ENCODE peak calls at places on chromosomes 5 and 9, in six cellular contexts. E, U, R, A, C and B are unnamed samples.
A peak's percentile ranks its signal among the peaks of the same experiment; 100 is the strongest.

GRCh38 chr5:31559942-31560341 is 27.8 kb downstream of the C5orf22 start:
- DNase-seq in U (no peak), C (peak; percentile 24), A (no peak), R (no peak), E (no peak), B (no peak)

GRCh38 chr5:96871686-96872085 is 4.6 kb upstream of the ERAP2 start:
- DNase-seq in A (no peak), R (no peak), U (no peak), C (no peak), E (no peak), B (no peak)

GRCh38 chr5:84131372-84131771 is 253.3 kb downstream of the EDIL3 start:
- DNase-seq in R (no peak), E (peak; percentile 50), C (no peak), U (no peak), A (no peak), B (no peak)

GRCh38 chr9:92807757-92808725 is 43.4 kb upstream of the BICD2 start:
- DNase-seq in R (no peak), U (peak; percentile 60), C (peak; percentile 47), E (no peak), A (no peak), B (peak; percentile 16)

GRCh38 chr9:124448019-124448418 is 2.2 kb upstream of the ADGRD2 start:
- DNase-seq in E (no peak), R (no peak), A (no peak), C (no peak), U (no peak), B (no peak)

GRCh38 chr5:146515473-146516150 is 378 bp downstream of the GPR151 start:
- DNase-seq in E (no peak), A (no peak), C (no peak), R (no peak), U (no peak), B (no peak)

GRCh38 chr9:111938427-111938800 is 41.8 kb downstream of the UGCG start:
- DNase-seq in A (no peak), R (no peak), U (no peak), C (no peak), E (no peak), B (no peak)

GRCh38 chr5:32223972-32224608 is 50.0 kb upstream of the GOLPH3 start:
- DNase-seq in C (no peak), E (peak; percentile 58), U (no peak), R (no peak), A (peak; percentile 24), B (peak; percentile 77)

GRCh38 chr9:131478421-131478868 is 24.3 kb upstream of the POMT1 start:
- DNase-seq in A (peak; percentile 3), R (peak; percentile 88), U (no peak), C (peak; percentile 86), E (peak; percentile 33), B (peak; percentile 56)

GRCh38 chr9:81375461-81376100 is 313.8 kb downstream of the TLE1 start:
- DNase-seq in U (no peak), R (no peak), A (no peak), C (no peak), E (no peak), B (no peak)

GRCh38 chr9:95518026-95518425 is 1.3 kb upstream of the PTCH1 start:
- DNase-seq in C (no peak), E (no peak), U (no peak), A (no peak), R (no peak), B (no peak)

GRCh38 chr5:1445313-1445894 is at the start of gene SLC6A3:
- DNase-seq in R (no peak), U (no peak), A (no peak), C (peak; percentile 70), E (no peak), B (no peak)

GRCh38 chr5:39650234-39650816 is 225.5 kb upstream of the DAB2 start:
- DNase-seq in U (no peak), A (no peak), C (no peak), R (no peak), E (peak; percentile 31), B (no peak)

GRCh38 chr5:43156388-43156787 is 35.6 kb upstream of the NIM1K start:
- DNase-seq in R (no peak), E (no peak), C (no peak), U (no peak), A (no peak), B (no peak)

GRCh38 chr5:167725741-167726140 is 565.7 kb upstream of the WWC1 start:
- DNase-seq in U (no peak), R (no peak), C (no peak), E (no peak), A (no peak), B (no peak)

GRCh38 chr5:127647361-127647958 is 1.4 kb upstream of the CTXN3 start:
- DNase-seq in C (no peak), E (no peak), R (no peak), U (no peak), A (no peak), B (peak; percentile 36)

GRCh38 chr9:882416-882931 is 41.0 kb downstream of the DMRT1 start:
- DNase-seq in E (no peak), U (no peak), R (no peak), A (peak; percentile 8), C (no peak), B (no peak)

GRCh38 chr9:35852267-35852815 is 17.9 kb downstream of the OR13J1 start:
- DNase-seq in U (no peak), E (no peak), A (no peak), R (no peak), C (no peak), B (no peak)

GRCh38 chr5:69368458-69369368 is 607 bp downstream of the AK6 start:
- DNase-seq in A (peak; percentile 31), E (peak; percentile 16), C (peak; percentile 46), U (no peak), R (no peak), B (peak; percentile 60)

GRCh38 chr5:37002176-37002751 is 125.7 kb downstream of the NIPBL start:
- DNase-seq in A (no peak), R (no peak), U (no peak), E (no peak), C (no peak), B (no peak)

GRCh38 chr9:127214421-127215265 is 49.9 kb upstream of the GARNL3 start:
- DNase-seq in A (peak; percentile 48), R (peak; percentile 82), C (peak; percentile 82), U (peak; percentile 66), E (peak; percentile 78), B (peak; percentile 80)

GRCh38 chr5:34611829-34612415 is 44.2 kb upstream of the RAI14 start:
- DNase-seq in A (no peak), C (no peak), R (no peak), E (no peak), U (no peak), B (no peak)

GRCh38 chr5:179762781-179763176 is 30.2 kb downstream of the MAML1 start:
- DNase-seq in U (no peak), A (no peak), C (no peak), E (no peak), R (no peak), B (peak; percentile 74)

GRCh38 chr5:108361771-108362170 is 20.1 kb downstream of the FBXL17 start:
- DNase-seq in A (no peak), U (no peak), E (no peak), C (no peak), R (no peak), B (no peak)

GRCh38 chr9:109016132-109016531 is 2.8 kb upstream of the CTNNAL1 start:
- DNase-seq in E (no peak), C (no peak), U (no peak), R (no peak), A (no peak), B (no peak)

GRCh38 chr9:108182950-108183381 is 672.8 kb downstream of the ACTL7B start:
- DNase-seq in C (no peak), A (no peak), E (peak; percentile 35), R (no peak), U (no peak), B (peak; percentile 82)

GRCh38 chr5:83093692-83094091 is 16.3 kb downstream of the XRCC4 start:
- DNase-seq in E (no peak), U (no peak), R (no peak), A (no peak), C (no peak), B (no peak)

GRCh38 chr5:98763001-98763630 is 10.3 kb upstream of the RGMB start:
- DNase-seq in E (peak; percentile 63), A (no peak), C (no peak), R (no peak), U (no peak), B (peak; percentile 71)

GRCh38 chr9:34405719-34406118 is 29.0 kb upstream of the MYORG start:
- DNase-seq in R (no peak), E (no peak), C (no peak), A (no peak), U (no peak), B (peak; percentile 86)

GRCh38 chr9:36881316-36882116 is 152.6 kb downstream of the PAX5 start:
- DNase-seq in U (no peak), A (no peak), R (no peak), E (no peak), C (no peak), B (no peak)

GRCh38 chr5:178121450-178122276 is 8.3 kb downstream of the N4BP3 start:
- DNase-seq in A (no peak), E (no peak), C (peak; percentile 57), R (peak; percentile 87), U (peak; percentile 48), B (peak; percentile 57)
- H3K9ac ChIP-seq in A (no peak overlapping the region), E (no peak overlapping the region), C (no peak overlapping the region), R (peak overlapping the region; percentile 75), U (peak overlapping the region; percentile 54), B (peak overlapping the region; percentile 13)

DNA sequence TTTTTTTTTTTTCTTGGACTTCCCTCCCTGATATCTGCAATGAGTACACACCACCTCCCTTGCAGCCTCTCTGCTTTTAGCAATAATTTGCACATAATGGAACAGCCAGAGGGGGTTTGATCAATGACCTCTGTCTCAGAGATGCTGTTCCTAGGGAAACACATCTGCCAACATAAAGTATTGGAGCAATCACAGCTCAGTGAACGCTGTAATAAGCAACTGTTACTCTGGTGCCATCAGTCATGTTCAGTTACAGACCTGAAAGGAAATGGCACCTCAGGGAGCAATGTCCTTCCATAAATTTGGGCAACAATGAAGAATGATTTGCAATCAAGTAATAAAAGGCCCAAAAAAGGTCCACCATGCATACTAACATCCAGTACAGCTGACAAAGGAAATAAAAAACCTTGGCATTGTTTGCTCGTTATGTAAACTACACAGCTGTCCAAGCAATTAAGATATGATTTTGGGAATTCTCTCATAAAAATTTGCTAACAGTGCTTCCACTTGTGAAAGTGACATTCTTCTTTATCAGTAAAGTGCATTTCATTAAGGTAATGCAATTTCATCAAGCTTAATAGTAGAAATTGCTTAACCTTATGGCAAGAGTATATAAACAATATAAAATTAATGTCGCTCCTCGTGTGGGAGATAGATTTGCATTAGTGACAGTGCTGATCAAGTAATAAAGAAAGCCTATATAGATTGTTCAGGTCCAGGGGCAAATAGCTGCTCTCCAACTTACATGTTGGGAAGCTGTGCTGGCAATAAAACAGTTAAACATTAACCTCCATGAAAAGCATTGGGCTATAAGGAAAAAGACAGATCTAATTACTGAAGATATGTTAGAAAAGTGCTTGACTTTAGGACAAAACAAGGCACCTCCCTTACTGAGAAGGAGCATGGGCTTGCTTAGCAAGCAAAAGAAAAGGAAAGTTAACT is 167.7 kb downstream of the RASEF start:
- DNase-seq in C (peak; percentile 41), E (no peak), R (no peak), U (no peak), A (no peak), B (no peak)
- H3K9me2 ChIP-seq in C (no peaks in the 10 kb centered on the region), E (no peaks in the 10 kb centered on the region), R (no peaks in the 10 kb centered on the region), U (no peaks in the 10 kb centered on the region), A (no peaks in the 10 kb centered on the region), B (no peaks in the 10 kb centered on the region)

GRCh38 chr9:130303613-130304055 is 38.1 kb downstream of the HMCN2 start:
- DNase-seq in R (no peak), U (no peak), E (no peak), C (no peak), A (no peak), B (no peak)
- H3K9ac ChIP-seq in R (no peak overlapping the region), U (no peak overlapping the region), E (no peak overlapping the region), C (no peak overlapping the region), A (no peak overlapping the region), B (no peak overlapping the region)

GRCh38 chr5:116914869-116915504 is 340.4 kb upstream of the SEMA6A start:
- DNase-seq in A (no peak), U (no peak), C (no peak), R (no peak), E (no peak), B (no peak)
- H3K9me2 ChIP-seq in A (no peaks in the 10 kb centered on the region), U (no peaks in the 10 kb centered on the region), C (no peaks in the 10 kb centered on the region), R (no peaks in the 10 kb centered on the region), E (no peaks in the 10 kb centered on the region), B (no peaks in the 10 kb centered on the region)